ENCODE peak calls at places on chromosomes 7 and 10, in eight cellular contexts. B is activated naive CD4-positive, alpha-beta T cell; M is activated T-cell treated with anti-CD3 and anti-CD28 coated beads, Interleukin-2, amount 50 U/mL, for 24 hours; T is hepatocyte; U is HTR-8/SVneo; N is left cardiac atrium; H is NCI-H1092; A is AG08396. J is an unnamed sample.

GRCh38 chr7:149772236-149772820 is 1.1 kb downstream of the ZNF467 start:
- DNase-seq in B (no peak), M (peak), T (peak), U (peak), N (no peak), H (peak), A (peak), J (no peak)

GRCh38 chr10:113126506-113127192 is 176.6 kb downstream of the TCF7L2 start:
- DNase-seq in B (peak), M (peak), T (peak), U (peak), N (peak), H (peak), A (peak), J (peak)

GRCh38 chr7:101690061-101690460 is 61.0 kb upstream of the MYL10 start:
- DNase-seq in B (no peak), M (no peak), T (peak), U (no peak), N (peak), H (no peak), A (no peak), J (peak)

GRCh38 chr10:26488344-26488743 is 50.2 kb downstream of the APBB1IP start:
- DNase-seq in B (no peak), M (no peak), T (no peak), U (no peak), N (no peak), H (no peak), A (no peak), J (no peak)

GRCh38 chr7:47553309-47553708 is 28.6 kb downstream of the TNS3 start:
- DNase-seq in B (no peak), M (no peak), T (no peak), U (no peak), N (no peak), H (no peak), A (no peak), J (no peak)

GRCh38 chr10:15084502-15084922 is 4.1 kb downstream of the ACBD7 start:
- DNase-seq in B (no peak), M (no peak), T (peak), U (peak), N (peak), H (no peak), A (peak), J (no peak)

GRCh38 chr7:127588697-127589482 is 679 bp downstream of the ARF5 start:
- DNase-seq in B (no peak), M (no peak), T (peak), U (peak), N (peak), H (peak), A (peak), J (peak)

GRCh38 chr7:27921081-27921836 is 181.3 kb downstream of the TAX1BP1 start:
- DNase-seq in B (no peak), M (no peak), T (peak), U (peak), N (no peak), H (peak), A (peak), J (no peak)

GRCh38 chr7:151176401-151176800 is 8.9 kb upstream of the GBX1 start:
- DNase-seq in B (no peak), M (no peak), T (no peak), U (no peak), N (no peak), H (no peak), A (no peak), J (no peak)

GRCh38 chr7:47568569-47568968 is 13.3 kb downstream of the TNS3 start:
- DNase-seq in B (no peak), M (no peak), T (no peak), U (no peak), N (no peak), H (no peak), A (no peak), J (peak)

GRCh38 chr7:123662293-123662692 is 6.6 kb downstream of the LMOD2 start:
- DNase-seq in B (no peak), M (no peak), T (no peak), U (no peak), N (no peak), H (no peak), A (no peak), J (no peak)

GRCh38 chr7:116216956-116217570 is 6.7 kb downstream of the TES start:
- DNase-seq in B (no peak), M (no peak), T (no peak), U (no peak), N (no peak), H (no peak), A (no peak), J (no peak)

GRCh38 chr10:23063387-23064287 is 31.7 kb upstream of the MSRB2 start:
- DNase-seq in B (no peak), M (no peak), T (no peak), U (no peak), N (peak), H (no peak), A (peak), J (no peak)

GRCh38 chr7:105741993-105742392 is 134.4 kb downstream of the ATXN7L1 start:
- DNase-seq in B (no peak), M (no peak), T (no peak), U (no peak), N (no peak), H (no peak), A (no peak), J (no peak)

GRCh38 chr7:20153567-20153966 is 63.6 kb downstream of the MACC1 start:
- DNase-seq in B (no peak), M (no peak), T (no peak), U (no peak), N (no peak), H (no peak), A (no peak), J (no peak)

GRCh38 chr10:44932338-44933116 is 21.4 kb downstream of the TMEM72 start:
- DNase-seq in B (peak), M (peak), T (peak), U (peak), N (peak), H (peak), A (peak), J (peak)